ENCODE peak calls at places on chromosomes 4 and X, in ten cellular contexts. V is thyroid gland, Q is breast epithelium, I is ovary, J is lower leg skin, A is upper lobe of left lung, U is H54, P is GM12878, H is prostate gland, D is H1. M is an unnamed sample.

GRCh38 chr4:7359302-7360063 is 75.2 kb downstream of the PSAPL1 start:
- DNase-seq in V (peak), Q (no peak), I (peak), J (no peak), A (peak), U (no peak), P (no peak), H (no peak), D (no peak), M (no peak)

GRCh38 chr4:165873298-165874071 is 448 bp downstream of the TLL1 start:
- DNase-seq in V (peak), Q (no peak), I (peak), J (peak), A (peak), U (no peak), P (no peak), H (peak), D (peak), M (no peak)

GRCh38 chr4:82754546-82755165 is 43.9 kb downstream of the SCD5 start:
- DNase-seq in V (no peak), Q (no peak), I (no peak), J (peak), A (no peak), U (no peak), P (no peak), H (no peak), D (no peak), M (no peak)

GRCh38 chr4:91471280-91471679 is 832.5 kb upstream of the GRID2 start:
- DNase-seq in V (no peak), Q (no peak), I (no peak), J (no peak), A (no peak), U (no peak), P (no peak), H (no peak), D (no peak), M (no peak)

GRCh38 chrX:112814496-112814895 is 26.1 kb downstream of the AMOT start:
- DNase-seq in V (no peak), Q (no peak), I (no peak), J (no peak), A (no peak), U (no peak), P (no peak), H (no peak), D (no peak), M (no peak)

GRCh38 chrX:119503484-119503861 is 35.2 kb downstream of the SLC25A5 start:
- DNase-seq in V (peak), Q (peak), I (peak), J (no peak), A (peak), U (peak), P (no peak), H (peak), D (no peak), M (no peak)

GRCh38 chr4:124641715-124642380 is 70.7 kb downstream of the ANKRD50 start:
- DNase-seq in V (peak), Q (no peak), I (no peak), J (no peak), A (peak), U (peak), P (no peak), H (no peak), D (no peak), M (no peak)

GRCh38 chr4:16437836-16438235 is 211.6 kb upstream of the TAPT1 start:
- DNase-seq in V (no peak), Q (no peak), I (no peak), J (no peak), A (no peak), U (no peak), P (no peak), H (no peak), D (no peak), M (no peak)

GRCh38 chr4:184385705-184386141 is 88.6 kb downstream of the IRF2 start:
- DNase-seq in V (no peak), Q (peak), I (no peak), J (no peak), A (peak), U (no peak), P (no peak), H (peak), D (no peak), M (no peak)

GRCh38 chrX:112614640-112615039 is 65.1 kb downstream of the LHFPL1 start:
- DNase-seq in V (no peak), Q (no peak), I (no peak), J (no peak), A (no peak), U (no peak), P (no peak), H (no peak), D (no peak), M (no peak)

GRCh38 chrX:71636438-71637252 is 18.3 kb upstream of the CXCR3 start:
- DNase-seq in V (no peak), Q (no peak), I (no peak), J (no peak), A (no peak), U (no peak), P (no peak), H (no peak), D (no peak), M (no peak)

GRCh38 chrX:1093112-1093511 is 119.3 kb downstream of the CRLF2 start:
- DNase-seq in V (no peak), Q (no peak), I (no peak), J (no peak), A (no peak), U (no peak), P (no peak), H (no peak), D (no peak), M (no peak)

GRCh38 chrX:111124418-111124817 is 28.4 kb downstream of the PAK3 start:
- DNase-seq in V (no peak), Q (no peak), I (no peak), J (no peak), A (no peak), U (no peak), P (no peak), H (no peak), D (no peak), M (no peak)

GRCh38 chr4:106803107-106803506 is 233.0 kb downstream of the DKK2 start:
- DNase-seq in V (no peak), Q (no peak), I (no peak), J (no peak), A (no peak), U (no peak), P (no peak), H (no peak), D (no peak), M (no peak)

GRCh38 chrX:7347465-7347864 is 199.5 kb upstream of the PUDP start:
- DNase-seq in V (no peak), Q (no peak), I (no peak), J (no peak), A (no peak), U (no peak), P (no peak), H (no peak), D (no peak), M (no peak)

GRCh38 chr4:129387666-129388065 is 291.7 kb downstream of the C4orf33 start:
- DNase-seq in V (no peak), Q (no peak), I (no peak), J (no peak), A (no peak), U (no peak), P (no peak), H (no peak), D (no peak), M (no peak)

GRCh38 chrX:116378961-116379360 is 57.4 kb upstream of the SLC6A14 start:
- DNase-seq in V (no peak), Q (no peak), I (no peak), J (no peak), A (no peak), U (no peak), P (no peak), H (no peak), D (no peak), M (no peak)

GRCh38 chr4:33107813-33108212 is 2387.6 kb downstream of the PCDH7 start:
- DNase-seq in V (no peak), Q (no peak), I (no peak), J (no peak), A (no peak), U (no peak), P (no peak), H (no peak), D (no peak), M (no peak)

GRCh38 chrX:77740376-77740905 is 45.6 kb downstream of the ATRX start:
- DNase-seq in V (no peak), Q (no peak), I (no peak), J (no peak), A (no peak), U (no peak), P (no peak), H (no peak), D (no peak), M (no peak)

GRCh38 chr4:141540643-141541042 is 95.7 kb upstream of the IL15 start:
- DNase-seq in V (no peak), Q (no peak), I (no peak), J (no peak), A (no peak), U (no peak), P (no peak), H (no peak), D (no peak), M (no peak)

GRCh38 chr4:22190855-22191254 is 242.3 kb upstream of the KCNIP4 start:
- DNase-seq in V (no peak), Q (no peak), I (no peak), J (no peak), A (no peak), U (peak), P (no peak), H (no peak), D (no peak), M (no peak)

GRCh38 chrX:103453655-103454054 is 65.6 kb downstream of the RAB40A start:
- DNase-seq in V (no peak), Q (no peak), I (no peak), J (no peak), A (no peak), U (peak), P (no peak), H (no peak), D (no peak), M (no peak)

GRCh38 chrX:24465524-24465850 is 401 bp downstream of the PDK3 start:
- DNase-seq in V (no peak), Q (no peak), I (no peak), J (no peak), A (no peak), U (no peak), P (no peak), H (no peak), D (no peak), M (no peak)

GRCh38 chr4:91118597-91118996 is 991.4 kb downstream of the CCSER1 start:
- DNase-seq in V (no peak), Q (no peak), I (no peak), J (no peak), A (no peak), U (no peak), P (no peak), H (no peak), D (no peak), M (no peak)

GRCh38 chrX:40550069-40550468 is 30.7 kb upstream of the ATP6AP2 start:
- DNase-seq in V (peak), Q (no peak), I (peak), J (no peak), A (no peak), U (no peak), P (no peak), H (no peak), D (no peak), M (no peak)

GRCh38 chr4:22202351-22203343 is 254.1 kb upstream of the KCNIP4 start:
- DNase-seq in V (no peak), Q (no peak), I (no peak), J (no peak), A (no peak), U (no peak), P (no peak), H (no peak), D (no peak), M (no peak)

GRCh38 chr4:113762851-113763172 is 1.3 kb upstream of the CAMK2D start:
- DNase-seq in V (no peak), Q (no peak), I (no peak), J (no peak), A (no peak), U (no peak), P (no peak), H (no peak), D (no peak), M (no peak)

GRCh38 chr4:181637186-181638105 is 605.8 kb upstream of the TENM3 start:
- DNase-seq in V (no peak), Q (no peak), I (no peak), J (no peak), A (no peak), U (peak), P (no peak), H (no peak), D (no peak), M (peak)

GRCh38 chr4:142818009-142818408 is 28.1 kb downstream of the INPP4B start:
- DNase-seq in V (no peak), Q (no peak), I (no peak), J (no peak), A (no peak), U (no peak), P (no peak), H (no peak), D (no peak), M (no peak)

GRCh38 chr4:62543002-62543401 is 1342.9 kb downstream of the ADGRL3 start:
- DNase-seq in V (no peak), Q (no peak), I (no peak), J (no peak), A (no peak), U (no peak), P (no peak), H (no peak), D (no peak), M (no peak)

GRCh38 chr4:102139132-102139573 is 206.1 kb downstream of the SLC39A8 start:
- DNase-seq in V (no peak), Q (peak), I (no peak), J (no peak), A (no peak), U (peak), P (no peak), H (no peak), D (no peak), M (no peak)

GRCh38 chrX:67044029-67044653 is 405.3 kb upstream of the EDA2R start:
- DNase-seq in V (peak), Q (no peak), I (no peak), J (no peak), A (no peak), U (no peak), P (no peak), H (peak), D (no peak), M (no peak)

GRCh38 chrX:1011632-1012283 is 200.7 kb downstream of the CRLF2 start:
- DNase-seq in V (no peak), Q (no peak), I (no peak), J (peak), A (no peak), U (no peak), P (no peak), H (no peak), D (no peak), M (no peak)

GRCh38 chrX:53714580-53715335 is 28.2 kb upstream of the HUWE1 start:
- DNase-seq in V (peak), Q (peak), I (no peak), J (no peak), A (peak), U (no peak), P (peak), H (peak), D (no peak), M (no peak)

GRCh38 chr4:15385928-15386327 is 41.9 kb upstream of the C1QTNF7 start:
- DNase-seq in V (no peak), Q (no peak), I (peak), J (peak), A (no peak), U (no peak), P (no peak), H (no peak), D (no peak), M (peak)

GRCh38 chr4:176660561-176660960 is 132.2 kb downstream of the VEGFC start:
- DNase-seq in V (no peak), Q (no peak), I (no peak), J (no peak), A (no peak), U (no peak), P (no peak), H (no peak), D (no peak), M (no peak)

GRCh38 chr4:46844325-46844917 is 64.6 kb downstream of the COX7B2 start:
- DNase-seq in V (peak), Q (no peak), I (no peak), J (no peak), A (peak), U (no peak), P (peak), H (peak), D (no peak), M (no peak)

DNA sequence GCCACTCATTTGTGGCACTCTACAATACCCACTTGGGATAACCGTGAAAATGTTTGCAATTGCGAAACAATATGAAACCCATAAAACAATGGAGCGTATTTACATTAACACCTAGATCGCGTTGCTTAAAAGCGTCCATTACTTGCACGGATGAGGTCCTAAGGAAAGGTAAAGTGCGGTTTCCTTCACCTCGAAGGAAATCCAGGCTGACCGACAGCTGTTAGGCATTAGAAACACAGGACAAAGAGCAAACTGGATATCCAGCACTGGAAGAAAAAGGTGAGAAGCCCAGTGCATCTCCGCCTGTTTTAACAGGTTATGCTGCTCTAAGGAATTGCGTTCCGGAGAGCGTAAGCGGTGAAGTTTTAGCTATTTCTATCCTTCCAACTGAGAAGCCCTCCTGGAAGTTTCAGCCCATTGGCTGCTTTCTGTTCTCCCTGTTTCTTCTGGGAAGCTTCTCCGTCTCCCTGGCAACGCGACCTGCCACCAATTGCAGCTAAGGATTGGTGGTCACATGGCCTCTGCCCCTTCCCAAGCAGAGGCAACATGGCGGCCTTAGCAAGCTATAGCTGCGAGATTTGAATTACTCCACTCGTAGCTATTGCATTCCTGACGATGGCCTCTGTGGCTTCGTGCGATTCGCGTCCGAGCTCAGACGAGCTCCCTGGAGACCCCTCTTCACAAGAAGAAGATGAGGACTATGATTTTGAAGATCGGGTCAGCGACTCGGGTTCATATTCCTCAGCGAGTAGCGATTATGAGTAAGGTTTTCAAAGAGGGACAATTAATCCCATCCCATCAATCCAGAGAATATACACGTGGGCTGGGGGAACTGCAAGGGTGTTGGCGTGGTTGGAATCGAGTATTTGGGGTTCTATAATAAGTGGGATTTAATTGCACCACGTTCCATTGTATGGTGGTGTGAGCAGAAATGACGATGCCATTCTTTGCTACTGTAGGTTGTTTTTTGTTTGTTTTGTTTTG is at the start of gene INTU:
- DNase-seq in V (peak), Q (peak), I (peak), J (peak), A (peak), U (peak), P (no peak), H (peak), D (peak), M (peak)
- TF ChIP-seq POLR2A in V (no peak), Q (no peak), I (no peak), J (no peak), A (no peak), U (no peak), P (no peak), H (no peak), D (peak), M (no peak)

GRCh38 chr4:84877051-84877833 is 89.2 kb downstream of the WDFY3 start:
- DNase-seq in V (no peak), Q (no peak), I (no peak), J (no peak), A (no peak), U (no peak), P (no peak), H (no peak), D (no peak), M (no peak)

GRCh38 chr4:84875636-84876371 is 90.7 kb downstream of the WDFY3 start:
- DNase-seq in V (no peak), Q (no peak), I (no peak), J (no peak), A (no peak), U (no peak), P (no peak), H (no peak), D (no peak), M (no peak)

GRCh38 chr4:84878541-84878940 is 87.9 kb downstream of the WDFY3 start:
- DNase-seq in V (no peak), Q (no peak), I (no peak), J (no peak), A (no peak), U (no peak), P (no peak), H (no peak), D (no peak), M (no peak)

GRCh38 chr4:84878090-84878489 is 88.4 kb downstream of the WDFY3 start:
- DNase-seq in V (no peak), Q (no peak), I (no peak), J (no peak), A (no peak), U (no peak), P (no peak), H (no peak), D (no peak), M (no peak)

GRCh38 chr4:84879651-84880200 is 86.8 kb downstream of the WDFY3 start:
- DNase-seq in V (no peak), Q (no peak), I (no peak), J (no peak), A (no peak), U (no peak), P (no peak), H (no peak), D (no peak), M (no peak)
- TF ChIP-seq POLR2A in V (no peak), Q (no peak), I (no peak), J (no peak), A (no peak), U (no peak), P (no peak), H (no peak), D (no peak), M (no peak)

DNA sequence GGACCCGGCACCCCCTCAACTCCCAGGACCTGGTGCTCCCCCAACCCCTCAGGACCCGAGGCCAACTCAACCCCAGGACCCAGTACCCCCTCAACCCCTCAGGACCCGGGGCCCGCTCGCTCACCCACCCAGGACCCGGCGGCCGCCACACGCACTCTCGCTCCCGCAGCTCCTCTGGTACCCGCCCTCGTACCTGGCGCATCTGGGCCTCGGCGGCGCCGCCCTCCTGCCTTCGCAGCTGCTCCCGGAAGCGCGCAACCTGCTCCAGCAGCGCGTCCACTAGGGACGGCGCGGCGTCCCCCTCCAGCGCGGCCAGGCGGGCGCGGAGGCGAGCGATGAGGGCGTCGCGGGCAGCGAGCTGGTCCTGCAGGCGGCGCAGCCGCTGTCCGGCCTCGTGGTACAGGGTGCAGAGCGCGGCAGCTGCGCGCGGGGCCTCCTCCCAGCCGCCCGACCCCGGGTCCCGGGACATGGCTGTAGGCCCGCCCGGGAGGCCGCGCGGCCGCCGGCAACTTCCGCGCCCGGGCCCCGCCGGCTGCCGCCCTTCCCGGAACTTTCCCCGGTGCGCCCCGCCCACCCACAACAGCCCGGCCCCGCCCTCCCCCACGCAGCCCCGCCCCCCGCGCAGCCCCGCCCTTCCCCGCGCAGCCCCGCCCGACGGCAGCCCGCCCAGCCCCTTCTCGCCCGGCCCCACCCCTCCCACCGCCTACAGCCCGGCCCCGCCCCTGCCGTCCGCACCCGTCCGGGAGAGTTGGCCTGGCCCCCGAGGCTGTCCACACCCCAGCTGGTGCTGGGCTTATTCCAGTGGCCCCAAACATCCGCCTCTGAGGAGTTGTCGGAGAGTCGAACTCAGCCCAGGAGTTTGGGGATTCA is at the start of gene TNIP2:
- DNase-seq in V (peak), Q (peak), I (peak), J (peak), A (peak), U (peak), P (no peak), H (peak), D (peak), M (peak)
- TF ChIP-seq POLR2A in V (no peak), Q (no peak), I (peak), J (no peak), A (peak), U (peak), P (peak), H (peak), D (no peak), M (peak)

GRCh38 chr4:76987153-76987562 is 37.6 kb downstream of the SEPTIN11 start:
- DNase-seq in V (no peak), Q (no peak), I (peak), J (no peak), A (no peak), U (no peak), P (no peak), H (no peak), D (no peak), M (no peak)
- TF ChIP-seq POLR2A in V (no peak), Q (no peak), I (no peak), J (no peak), A (no peak), U (no peak), P (no peak), H (no peak), D (no peak), M (no peak)

GRCh38 chr4:140372607-140373327 is 679 bp upstream of the SCOC start:
- DNase-seq in V (peak), Q (no peak), I (no peak), J (no peak), A (no peak), U (no peak), P (peak), H (peak), D (no peak), M (no peak)
- TF ChIP-seq POLR2A in V (no peak), Q (no peak), I (no peak), J (no peak), A (peak), U (no peak), P (no peak), H (no peak), D (peak), M (no peak)

GRCh38 chr4:5710962-5711478 is at the start of gene EVC:
- DNase-seq in V (peak), Q (peak), I (peak), J (peak), A (peak), U (peak), P (no peak), H (peak), D (peak), M (peak)
- TF ChIP-seq POLR2A in V (peak), Q (no peak), I (no peak), J (no peak), A (no peak), U (peak), P (no peak), H (peak), D (no peak), M (peak)